ENCODE peak calls at places on chromosome 18, in five cellular contexts. C, N, Q, W and T are unnamed samples.

GRCh38 chr18:22309191-22309590 is 108.5 kb downstream of the CTAGE1 start:
- DNase-seq in Q (no peak), C (no peak), N (no peak), W (peak; percentile 88), T (no peak)

GRCh38 chr18:52897611-52898010 is 557.6 kb downstream of the DCC start:
- DNase-seq in W (no peak), N (no peak), Q (no peak), C (no peak), T (no peak)

GRCh38 chr18:36931116-36931515 is 102.2 kb downstream of the KIAA1328 start:
- DNase-seq in Q (no peak), N (no peak), C (no peak), W (no peak), T (no peak)

GRCh38 chr18:79403723-79404566 is 8.2 kb downstream of the NFATC1 start:
- DNase-seq in N (no peak), Q (no peak), W (no peak), C (no peak), T (no peak)

GRCh38 chr18:12679183-12679786 is 21.4 kb upstream of the SPIRE1 start:
- DNase-seq in Q (peak; percentile 21), N (no peak), W (peak; percentile 44), C (no peak), T (no peak)

GRCh38 chr18:26477828-26478466 is 70.4 kb downstream of the KCTD1 start:
- DNase-seq in W (no peak), N (no peak), C (no peak), Q (no peak), T (no peak)

GRCh38 chr18:1408331-1408835 is 503.7 kb downstream of the ADCYAP1 start:
- DNase-seq in N (no peak), W (no peak), Q (no peak), C (no peak), T (no peak)

GRCh38 chr18:22796069-22796468 is 137.1 kb upstream of the RBBP8 start:
- DNase-seq in C (no peak), Q (no peak), W (peak; percentile 27), N (no peak), T (no peak)

GRCh38 chr18:46360102-46360699 is 256.0 kb downstream of the HAUS1 start:
- DNase-seq in C (no peak), W (no peak), Q (no peak), N (no peak), T (no peak)

GRCh38 chr18:77123313-77124231 is 9.0 kb downstream of the MBP start:
- DNase-seq in C (no peak), N (no peak), Q (no peak), W (no peak), T (no peak)

GRCh38 chr18:79947881-79948610 is 3.4 kb downstream of the SLC66A2 start:
- DNase-seq in N (no peak), W (no peak), Q (no peak), C (peak; percentile 46), T (no peak)

GRCh38 chr18:3447895-3448844 is 1.8 kb upstream of the TGIF1 start:
- DNase-seq in C (peak; percentile 98), W (peak; percentile 97), Q (peak; percentile 95), N (peak; percentile 75), T (peak; percentile 91)

GRCh38 chr18:10443001-10443400 is 11.4 kb upstream of the APCDD1 start:
- DNase-seq in C (no peak), W (no peak), Q (no peak), N (no peak), T (no peak)

GRCh38 chr18:37935086-37935485 is 369.5 kb upstream of the CELF4 start:
- DNase-seq in C (no peak), N (no peak), W (no peak), Q (no peak), T (no peak)

GRCh38 chr18:3332376-3332775 is 70.4 kb downstream of the MYL12B start:
- DNase-seq in N (no peak), C (no peak), W (peak; percentile 66), Q (no peak), T (no peak)

GRCh38 chr18:35324926-35325655 is 19.1 kb downstream of the ZNF24 start:
- DNase-seq in Q (no peak), W (peak; percentile 19), N (no peak), C (no peak), T (no peak)

GRCh38 chr18:23998811-23999210 is 15.7 kb upstream of the TTC39C start:
- DNase-seq in Q (no peak), N (peak; percentile 96), W (peak; percentile 33), C (no peak), T (no peak)

GRCh38 chr18:13201315-13201714 is 17.2 kb upstream of the LDLRAD4 start:
- DNase-seq in N (no peak), C (no peak), W (no peak), Q (no peak), T (no peak)

GRCh38 chr18:37207343-37207742 is 358.3 kb downstream of the CELF4 start:
- DNase-seq in Q (no peak), W (no peak), N (no peak), C (no peak), T (no peak)

GRCh38 chr18:79495591-79496071 is 99.9 kb downstream of the NFATC1 start:
- DNase-seq in C (peak; percentile 66), Q (no peak), N (no peak), W (no peak), T (no peak)

GRCh38 chr18:21760321-21760720 is 19.7 kb downstream of the MIB1 start:
- DNase-seq in W (peak; percentile 76), C (no peak), Q (no peak), N (no peak), T (no peak)